ENCODE peak calls at places on chromosomes 6 and 20, in seven cellular contexts. O, W, J, D, P, G and Q are unnamed samples.

GRCh38 chr20:770691-771090 is 2.4 kb upstream of the SLC52A3 start:
- DNase-seq in O (no peak), W (no peak), J (no peak), D (no peak), P (no peak), G (no peak), Q (no peak)

GRCh38 chr6:69722683-69723082 is 74.1 kb downstream of the LMBRD1 start:
- DNase-seq in O (no peak), W (no peak), J (no peak), D (no peak), P (no peak), G (no peak), Q (no peak)

GRCh38 chr6:133432021-133432989 is 191.1 kb downstream of the EYA4 start:
- DNase-seq in O (no peak), W (no peak), J (no peak), D (no peak), P (no peak), G (no peak), Q (no peak)

GRCh38 chr6:5151955-5152401 is 66.8 kb downstream of the PPP1R3G start:
- DNase-seq in O (no peak), W (peak), J (no peak), D (no peak), P (no peak), G (peak), Q (peak)

GRCh38 chr6:105836379-105836778 is 249.8 kb upstream of the PRDM1 start:
- DNase-seq in O (no peak), W (no peak), J (no peak), D (no peak), P (no peak), G (no peak), Q (no peak)

GRCh38 chr6:147614501-147614900 is 106.0 kb downstream of the SAMD5 start:
- DNase-seq in O (no peak), W (no peak), J (no peak), D (no peak), P (no peak), G (peak), Q (no peak)

GRCh38 chr6:144219056-144219685 is 66.0 kb upstream of the UTRN start:
- DNase-seq in O (no peak), W (peak), J (no peak), D (peak), P (no peak), G (peak), Q (peak)

GRCh38 chr20:51731771-51732453 is 36.3 kb downstream of the ATP9A start:
- DNase-seq in O (peak), W (no peak), J (no peak), D (no peak), P (no peak), G (peak), Q (peak)

GRCh38 chr6:164947174-164947573 is 362.2 kb downstream of the C6orf118 start:
- DNase-seq in O (no peak), W (no peak), J (no peak), D (no peak), P (no peak), G (no peak), Q (no peak)

GRCh38 chr6:76984572-76984971 is 478.7 kb downstream of the HTR1B start:
- DNase-seq in O (no peak), W (no peak), J (no peak), D (no peak), P (no peak), G (no peak), Q (no peak)

GRCh38 chr6:48080227-48081009 is 30.6 kb downstream of the PTCHD4 start:
- DNase-seq in O (no peak), W (no peak), J (no peak), D (no peak), P (no peak), G (peak), Q (no peak)

GRCh38 chr20:6071162-6071695 is 17.4 kb upstream of the LRRN4 start:
- DNase-seq in O (no peak), W (no peak), J (no peak), D (no peak), P (no peak), G (peak), Q (no peak)

GRCh38 chr20:15196580-15197255 is 859.3 kb upstream of the FLRT3 start:
- DNase-seq in O (no peak), W (no peak), J (no peak), D (peak), P (no peak), G (no peak), Q (no peak)

GRCh38 chr20:22757424-22758189 is 173.2 kb upstream of the FOXA2 start:
- DNase-seq in O (no peak), W (no peak), J (no peak), D (no peak), P (no peak), G (no peak), Q (no peak)

GRCh38 chr20:7503501-7503900 is 436.8 kb downstream of the HAO1 start:
- DNase-seq in O (peak), W (no peak), J (no peak), D (no peak), P (no peak), G (no peak), Q (no peak)

GRCh38 chr6:132333639-132334516 is 67.4 kb downstream of the MOXD1 start:
- DNase-seq in O (peak), W (peak), J (no peak), D (no peak), P (no peak), G (peak), Q (peak)

GRCh38 chr6:80742481-80742880 is 636.0 kb downstream of the BCKDHB start:
- DNase-seq in O (no peak), W (peak), J (no peak), D (peak), P (no peak), G (peak), Q (peak)

GRCh38 chr6:33710296-33711121 is 991 bp downstream of the UQCC2 start:
- DNase-seq in O (no peak), W (no peak), J (no peak), D (peak), P (no peak), G (no peak), Q (no peak)

GRCh38 chr6:112081569-112081968 is 5.7 kb downstream of the TUBE1 start:
- DNase-seq in O (no peak), W (no peak), J (no peak), D (no peak), P (no peak), G (no peak), Q (no peak)

GRCh38 chr6:95693108-95693507 is 115.8 kb downstream of the MANEA start:
- DNase-seq in O (no peak), W (no peak), J (no peak), D (peak), P (peak), G (no peak), Q (no peak)

GRCh38 chr20:4985658-4986057 is 15.7 kb downstream of the SLC23A2 start:
- DNase-seq in O (no peak), W (no peak), J (no peak), D (peak), P (no peak), G (no peak), Q (no peak)

GRCh38 chr6:29505808-29506207 is 18.1 kb upstream of the MAS1L start:
- DNase-seq in O (no peak), W (no peak), J (no peak), D (no peak), P (no peak), G (no peak), Q (no peak)

GRCh38 chr6:20680697-20681165 is 146.5 kb downstream of the CDKAL1 start:
- DNase-seq in O (no peak), W (no peak), J (no peak), D (no peak), P (no peak), G (peak), Q (peak)

GRCh38 chr6:12060780-12061619 is 48.9 kb downstream of the HIVEP1 start:
- DNase-seq in O (peak), W (no peak), J (no peak), D (peak), P (peak), G (peak), Q (peak)

GRCh38 chr6:64012351-64013060 is 376.9 kb downstream of the PHF3 start:
- DNase-seq in O (no peak), W (no peak), J (no peak), D (peak), P (peak), G (peak), Q (peak)

GRCh38 chr6:121657972-121658371 is 222.5 kb downstream of the GJA1 start:
- DNase-seq in O (no peak), W (no peak), J (no peak), D (no peak), P (no peak), G (no peak), Q (no peak)

GRCh38 chr6:125224236-125224861 is 70.8 kb downstream of the TPD52L1 start:
- DNase-seq in O (no peak), W (no peak), J (no peak), D (no peak), P (no peak), G (no peak), Q (no peak)

GRCh38 chr6:44339763-44340625 is 2.5 kb upstream of the SPATS1 start:
- DNase-seq in O (no peak), W (peak), J (no peak), D (no peak), P (no peak), G (peak), Q (no peak)

GRCh38 chr6:93787841-93788240 is 368.5 kb upstream of the EPHA7 start:
- DNase-seq in O (no peak), W (no peak), J (no peak), D (no peak), P (no peak), G (peak), Q (peak)

GRCh38 chr20:12383770-12384304 is 466.1 kb downstream of the BTBD3 start:
- DNase-seq in O (no peak), W (no peak), J (no peak), D (no peak), P (no peak), G (peak), Q (peak)

GRCh38 chr6:81938991-81939773 is 186.7 kb upstream of the TENT5A start:
- DNase-seq in O (no peak), W (peak), J (no peak), D (no peak), P (no peak), G (peak), Q (peak)

GRCh38 chr20:60136640-60137411 is 178.6 kb downstream of the CDH26 start:
- DNase-seq in O (no peak), W (no peak), J (no peak), D (no peak), P (no peak), G (no peak), Q (no peak)

GRCh38 chr20:3848565-3848964 is 1.9 kb downstream of the MAVS start:
- DNase-seq in O (no peak), W (no peak), J (no peak), D (no peak), P (no peak), G (no peak), Q (no peak)

GRCh38 chr20:3843490-3843889 is 3.1 kb upstream of the MAVS start:
- DNase-seq in O (no peak), W (peak), J (no peak), D (no peak), P (no peak), G (peak), Q (peak)

GRCh38 chr20:3846378-3846739 is 275 bp upstream of the MAVS start:
- DNase-seq in O (peak), W (no peak), J (no peak), D (no peak), P (peak), G (no peak), Q (no peak)

GRCh38 chr20:3847419-3847940 is 846 bp downstream of the MAVS start:
- DNase-seq in O (no peak), W (no peak), J (no peak), D (no peak), P (no peak), G (peak), Q (no peak)

GRCh38 chr20:3846740-3847418 is at the start of gene MAVS:
- DNase-seq in O (peak), W (no peak), J (peak), D (peak), P (peak), G (peak), Q (peak)
- TF ChIP-seq CTCF in O (no peak), W (no peak), J (no peak), D (no peak), P (no peak), G (no peak), Q (no peak)

DNA sequence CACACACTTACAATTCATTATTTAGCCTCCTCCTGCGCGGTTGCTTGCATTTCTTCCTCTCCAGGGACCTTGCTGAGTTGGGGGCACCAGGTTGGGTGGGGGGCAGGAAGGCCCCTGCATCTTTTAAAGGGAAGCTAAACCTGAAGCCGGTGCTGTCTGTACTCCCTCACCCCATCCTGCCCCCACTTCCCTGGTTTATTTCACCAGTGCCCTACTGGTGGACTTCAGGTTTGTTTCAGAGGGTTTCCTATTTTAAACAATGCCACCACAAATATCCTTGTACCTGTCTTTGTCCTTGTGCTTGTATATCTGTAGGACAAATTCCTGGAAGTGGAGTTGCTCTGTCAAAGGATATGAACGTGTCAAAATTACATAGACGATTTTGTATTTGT is 21.0 kb downstream of the PTK7 start:
- DNase-seq in O (no peak), W (no peak), J (no peak), D (no peak), P (no peak), G (no peak), Q (no peak)
- TF ChIP-seq CTCF in O (no peak), W (peak), J (no peak), D (no peak), P (peak), G (peak), Q (no peak)

GRCh38 chr6:62775427-62776022 is 435.7 kb upstream of the FKBP1C start:
- DNase-seq in O (no peak), W (no peak), J (no peak), D (peak), P (no peak), G (peak), Q (no peak)
- TF ChIP-seq CTCF in O (peak), W (peak), J (no peak), D (peak), P (peak), G (peak), Q (no peak)

DNA sequence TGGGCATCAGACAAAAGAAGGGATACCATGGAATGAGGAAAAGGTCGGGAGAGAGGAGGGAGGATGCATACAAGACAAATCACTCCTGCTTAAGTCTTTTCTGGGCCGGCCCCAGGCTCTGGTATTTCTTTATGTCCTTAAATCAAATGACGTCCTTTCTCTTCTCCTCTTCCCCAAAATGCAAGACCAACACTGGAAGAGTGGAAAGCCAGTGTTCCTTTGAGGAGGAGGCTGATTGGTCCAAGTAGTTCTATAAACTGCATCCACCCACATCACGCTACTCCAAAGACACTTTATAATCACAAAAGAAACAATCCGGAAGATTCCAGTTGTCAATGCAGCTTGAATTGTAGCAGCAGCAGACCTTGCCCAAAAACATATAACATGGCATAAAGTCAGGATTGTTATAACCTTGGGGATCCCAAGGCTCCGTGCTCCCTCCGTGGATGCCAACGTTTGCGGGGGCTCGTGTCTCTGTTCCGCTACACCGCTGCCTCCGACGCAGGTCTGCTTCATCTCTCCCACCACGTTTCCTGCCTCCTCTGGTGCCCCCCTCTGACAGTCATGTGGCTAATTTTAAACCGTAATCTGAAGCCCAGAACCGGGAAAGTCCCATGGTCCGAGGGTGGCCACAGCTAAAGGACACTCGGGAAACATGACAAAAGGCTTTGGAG is 47.1 kb downstream of the MCUR1 start:
- DNase-seq in O (peak), W (no peak), J (peak), D (peak), P (no peak), G (peak), Q (peak)
- TF ChIP-seq CTCF in O (peak), W (peak), J (no peak), D (no peak), P (no peak), G (peak), Q (no peak)

GRCh38 chr20:2865630-2866029 is 7.7 kb upstream of the PTPRA start:
- DNase-seq in O (no peak), W (no peak), J (no peak), D (no peak), P (no peak), G (peak), Q (no peak)
- TF ChIP-seq CTCF in O (no peak), W (no peak), J (no peak), D (no peak), P (no peak), G (peak), Q (peak)

DNA sequence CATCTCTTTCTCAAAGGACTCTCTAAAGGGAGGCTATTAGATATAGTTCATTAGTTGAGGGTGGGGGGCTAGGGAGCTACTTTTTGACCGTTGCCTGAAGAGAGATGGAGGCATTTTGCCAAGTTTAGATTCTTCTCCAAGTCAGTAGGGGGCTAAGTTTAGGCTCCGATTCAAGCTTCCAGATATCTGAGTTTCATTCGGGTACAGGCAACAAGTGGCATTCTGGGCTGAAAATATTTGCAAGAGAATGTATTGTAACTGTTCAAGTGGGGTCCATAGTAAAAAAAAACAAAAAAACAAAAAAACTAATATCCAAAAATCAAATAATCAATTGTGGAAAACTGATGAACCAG is 43.4 kb upstream of the PIM1 start:
- DNase-seq in O (no peak), W (no peak), J (no peak), D (no peak), P (no peak), G (no peak), Q (no peak)
- TF ChIP-seq CTCF in O (no peak), W (no peak), J (no peak), D (no peak), P (peak), G (peak), Q (no peak)

GRCh38 chr20:17860306-17861197 is 108.0 kb downstream of the SNX5 start:
- DNase-seq in O (no peak), W (no peak), J (no peak), D (no peak), P (no peak), G (no peak), Q (no peak)

GRCh38 chr20:17859002-17859615 is 109.5 kb downstream of the SNX5 start:
- DNase-seq in O (no peak), W (no peak), J (no peak), D (peak), P (no peak), G (no peak), Q (no peak)

GRCh38 chr20:17858450-17859001 is 110.1 kb downstream of the SNX5 start:
- DNase-seq in O (no peak), W (no peak), J (no peak), D (no peak), P (no peak), G (no peak), Q (no peak)

GRCh38 chr20:17857639-17858449 is 110.8 kb downstream of the SNX5 start:
- DNase-seq in O (no peak), W (no peak), J (no peak), D (no peak), P (no peak), G (no peak), Q (no peak)

GRCh38 chr20:17859616-17860232 is 108.9 kb downstream of the SNX5 start:
- DNase-seq in O (peak), W (no peak), J (no peak), D (no peak), P (no peak), G (no peak), Q (no peak)
- TF ChIP-seq CTCF in O (no peak), W (no peak), J (no peak), D (no peak), P (no peak), G (no peak), Q (no peak)

GRCh38 chr6:7390218-7390878 is 740 bp downstream of the RIOK1 start:
- DNase-seq in O (no peak), W (peak), J (no peak), D (no peak), P (no peak), G (peak), Q (no peak)
- TF ChIP-seq CTCF in O (no peak), W (no peak), J (no peak), D (peak), P (no peak), G (peak), Q (peak)

DNA sequence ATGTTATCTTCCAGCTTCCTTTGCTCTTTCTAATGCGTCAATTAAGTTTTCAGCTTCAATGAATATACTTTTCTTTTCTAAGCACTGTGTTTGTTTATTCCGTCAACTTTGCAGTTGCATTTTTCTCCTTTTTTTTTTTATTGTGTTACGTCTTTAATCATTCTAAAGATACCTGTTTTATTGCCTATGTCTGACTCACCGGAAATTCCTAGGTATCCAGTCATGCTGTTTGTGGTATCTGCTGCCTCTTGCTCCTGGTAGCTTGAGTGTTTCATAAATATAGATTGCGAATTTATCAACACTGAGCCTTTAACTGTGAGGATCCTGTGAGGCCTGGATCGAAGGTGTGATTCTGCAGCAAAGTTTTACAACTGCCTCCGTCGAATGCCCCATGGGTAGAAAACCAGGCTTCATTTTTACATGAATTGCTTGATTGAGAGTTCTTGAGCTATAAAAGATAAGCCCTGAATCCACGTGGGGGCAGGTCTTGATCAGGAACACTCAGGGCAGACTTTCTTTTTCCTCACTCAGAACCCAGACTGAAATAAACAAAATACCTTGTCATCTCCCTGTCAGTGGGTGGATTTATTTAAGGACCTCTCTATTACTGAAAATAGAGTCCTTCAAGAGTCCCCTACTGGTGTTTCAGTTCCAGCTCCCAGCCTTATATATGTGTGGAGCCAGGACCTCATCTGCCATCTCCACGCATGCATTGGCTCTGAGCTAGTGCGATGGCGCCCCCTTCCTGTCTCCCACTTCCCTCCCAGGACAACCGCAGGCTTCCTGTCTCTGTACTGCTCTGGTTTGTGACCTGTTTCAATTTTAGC is 60.1 kb upstream of the LRRC1 start:
- DNase-seq in O (peak), W (peak), J (no peak), D (peak), P (peak), G (peak), Q (peak)
- TF ChIP-seq CTCF in O (peak), W (peak), J (no peak), D (peak), P (peak), G (peak), Q (peak)